ENCODE peak calls at places on chromosomes 7 and 10, in seven cellular contexts. One of them, this sample, is unnamed.

GRCh38 chr7:92835140-92835850 is 1.1 kb downstream of the CDK6 start:
- DNase-seq in endodermal cell: peak
- DNase-seq in CD8-positive, alpha-beta memory T cell: peak
- DNase-seq in dorsolateral prefrontal cortex: no peak
- DNase-seq in psoas muscle: peak
- DNase-seq in DND-41: peak
- DNase-seq in ascending aorta: peak
- DNase-seq in this sample: peak

GRCh38 chr7:35694161-35694783 is 663 bp downstream of the HERPUD2 start:
- DNase-seq in endodermal cell: no peak
- DNase-seq in CD8-positive, alpha-beta memory T cell: no peak
- DNase-seq in dorsolateral prefrontal cortex: peak
- DNase-seq in psoas muscle: no peak
- DNase-seq in DND-41: no peak
- DNase-seq in ascending aorta: peak
- DNase-seq in this sample: peak

GRCh38 chr7:122528879-122529481 is 169.9 kb downstream of the RNF133 start:
- DNase-seq in endodermal cell: no peak
- DNase-seq in CD8-positive, alpha-beta memory T cell: no peak
- DNase-seq in dorsolateral prefrontal cortex: no peak
- DNase-seq in psoas muscle: no peak
- DNase-seq in DND-41: no peak
- DNase-seq in ascending aorta: no peak
- DNase-seq in this sample: peak

GRCh38 chr10:75040576-75040975 is 70.9 kb upstream of the SAMD8 start:
- DNase-seq in endodermal cell: no peak
- DNase-seq in CD8-positive, alpha-beta memory T cell: no peak
- DNase-seq in dorsolateral prefrontal cortex: no peak
- DNase-seq in psoas muscle: no peak
- DNase-seq in DND-41: no peak
- DNase-seq in ascending aorta: no peak
- DNase-seq in this sample: no peak

GRCh38 chr7:28055161-28055544 is 125.4 kb downstream of the JAZF1 start:
- DNase-seq in endodermal cell: no peak
- DNase-seq in CD8-positive, alpha-beta memory T cell: no peak
- DNase-seq in dorsolateral prefrontal cortex: no peak
- DNase-seq in psoas muscle: no peak
- DNase-seq in DND-41: no peak
- DNase-seq in ascending aorta: no peak
- DNase-seq in this sample: no peak

GRCh38 chr10:71436268-71436922 is 39.7 kb downstream of the CDH23 start:
- DNase-seq in endodermal cell: peak
- DNase-seq in CD8-positive, alpha-beta memory T cell: no peak
- DNase-seq in dorsolateral prefrontal cortex: no peak
- DNase-seq in psoas muscle: no peak
- DNase-seq in DND-41: no peak
- DNase-seq in ascending aorta: no peak
- DNase-seq in this sample: no peak

GRCh38 chr7:147803625-147804024 is 786.9 kb upstream of the C7orf33 start:
- DNase-seq in endodermal cell: peak
- DNase-seq in CD8-positive, alpha-beta memory T cell: no peak
- DNase-seq in dorsolateral prefrontal cortex: no peak
- DNase-seq in psoas muscle: no peak
- DNase-seq in DND-41: no peak
- DNase-seq in ascending aorta: no peak
- DNase-seq in this sample: no peak

GRCh38 chr10:117351558-117351957 is 23.7 kb downstream of the PDZD8 start:
- DNase-seq in endodermal cell: no peak
- DNase-seq in CD8-positive, alpha-beta memory T cell: no peak
- DNase-seq in dorsolateral prefrontal cortex: no peak
- DNase-seq in psoas muscle: no peak
- DNase-seq in DND-41: no peak
- DNase-seq in ascending aorta: no peak
- DNase-seq in this sample: no peak

GRCh38 chr10:4780782-4781181 is 45.2 kb upstream of the AKR1E2 start:
- DNase-seq in endodermal cell: no peak
- DNase-seq in CD8-positive, alpha-beta memory T cell: no peak
- DNase-seq in dorsolateral prefrontal cortex: no peak
- DNase-seq in psoas muscle: no peak
- DNase-seq in DND-41: no peak
- DNase-seq in ascending aorta: no peak
- DNase-seq in this sample: no peak

GRCh38 chr10:48608279-48608681 is 3.4 kb upstream of the ARHGAP22 start:
- DNase-seq in endodermal cell: peak
- DNase-seq in CD8-positive, alpha-beta memory T cell: no peak
- DNase-seq in dorsolateral prefrontal cortex: peak
- DNase-seq in psoas muscle: no peak
- DNase-seq in DND-41: peak
- DNase-seq in ascending aorta: no peak
- DNase-seq in this sample: peak

GRCh38 chr7:158955146-158955870 is 99.0 kb downstream of the DYNC2I1 start:
- DNase-seq in endodermal cell: no peak
- DNase-seq in CD8-positive, alpha-beta memory T cell: no peak
- DNase-seq in dorsolateral prefrontal cortex: no peak
- DNase-seq in psoas muscle: no peak
- DNase-seq in DND-41: no peak
- DNase-seq in ascending aorta: no peak
- DNase-seq in this sample: no peak

GRCh38 chr10:124074471-124075109 is 18.8 kb downstream of the CHST15 start:
- DNase-seq in endodermal cell: no peak
- DNase-seq in CD8-positive, alpha-beta memory T cell: no peak
- DNase-seq in dorsolateral prefrontal cortex: no peak
- DNase-seq in psoas muscle: no peak
- DNase-seq in DND-41: peak
- DNase-seq in ascending aorta: no peak
- DNase-seq in this sample: no peak

GRCh38 chr7:150742286-150742968 is 5.2 kb downstream of the GIMAP5 start:
- DNase-seq in endodermal cell: no peak
- DNase-seq in CD8-positive, alpha-beta memory T cell: no peak
- DNase-seq in dorsolateral prefrontal cortex: no peak
- DNase-seq in psoas muscle: no peak
- DNase-seq in DND-41: no peak
- DNase-seq in ascending aorta: no peak
- DNase-seq in this sample: no peak
- H3K27ac ChIP-seq in endodermal cell: no peak
- H3K27ac ChIP-seq in CD8-positive, alpha-beta memory T cell: no peak
- H3K27ac ChIP-seq in dorsolateral prefrontal cortex: no peak
- H3K27ac ChIP-seq in psoas muscle: no peak
- H3K27ac ChIP-seq in DND-41: peak
- H3K27ac ChIP-seq in ascending aorta: no peak
- H3K27ac ChIP-seq in this sample: no peak

GRCh38 chr7:65434307-65434706 is 60.7 kb downstream of the ZNF92 start:
- DNase-seq in endodermal cell: no peak
- DNase-seq in CD8-positive, alpha-beta memory T cell: no peak
- DNase-seq in dorsolateral prefrontal cortex: no peak
- DNase-seq in psoas muscle: no peak
- DNase-seq in DND-41: no peak
- DNase-seq in ascending aorta: no peak
- DNase-seq in this sample: no peak

GRCh38 chr7:65436163-65436562 is 62.5 kb downstream of the ZNF92 start:
- DNase-seq in endodermal cell: no peak
- DNase-seq in CD8-positive, alpha-beta memory T cell: no peak
- DNase-seq in dorsolateral prefrontal cortex: no peak
- DNase-seq in psoas muscle: no peak
- DNase-seq in DND-41: no peak
- DNase-seq in ascending aorta: no peak
- DNase-seq in this sample: no peak

GRCh38 chr7:65441010-65441409 is 67.4 kb downstream of the ZNF92 start:
- DNase-seq in endodermal cell: no peak
- DNase-seq in CD8-positive, alpha-beta memory T cell: no peak
- DNase-seq in dorsolateral prefrontal cortex: no peak
- DNase-seq in psoas muscle: no peak
- DNase-seq in DND-41: no peak
- DNase-seq in ascending aorta: no peak
- DNase-seq in this sample: no peak

GRCh38 chr7:65444211-65444842 is 70.7 kb downstream of the ZNF92 start:
- DNase-seq in endodermal cell: no peak
- DNase-seq in CD8-positive, alpha-beta memory T cell: no peak
- DNase-seq in dorsolateral prefrontal cortex: no peak
- DNase-seq in psoas muscle: no peak
- DNase-seq in DND-41: no peak
- DNase-seq in ascending aorta: no peak
- DNase-seq in this sample: no peak

GRCh38 chr7:65438593-65438992 is 64.9 kb downstream of the ZNF92 start:
- DNase-seq in endodermal cell: no peak
- DNase-seq in CD8-positive, alpha-beta memory T cell: no peak
- DNase-seq in dorsolateral prefrontal cortex: no peak
- DNase-seq in psoas muscle: no peak
- DNase-seq in DND-41: no peak
- DNase-seq in ascending aorta: no peak
- DNase-seq in this sample: peak
- H3K27ac ChIP-seq in endodermal cell: no peak
- H3K27ac ChIP-seq in CD8-positive, alpha-beta memory T cell: no peak
- H3K27ac ChIP-seq in dorsolateral prefrontal cortex: no peak
- H3K27ac ChIP-seq in psoas muscle: no peak
- H3K27ac ChIP-seq in DND-41: no peak
- H3K27ac ChIP-seq in ascending aorta: no peak
- H3K27ac ChIP-seq in this sample: no peak

DNA sequence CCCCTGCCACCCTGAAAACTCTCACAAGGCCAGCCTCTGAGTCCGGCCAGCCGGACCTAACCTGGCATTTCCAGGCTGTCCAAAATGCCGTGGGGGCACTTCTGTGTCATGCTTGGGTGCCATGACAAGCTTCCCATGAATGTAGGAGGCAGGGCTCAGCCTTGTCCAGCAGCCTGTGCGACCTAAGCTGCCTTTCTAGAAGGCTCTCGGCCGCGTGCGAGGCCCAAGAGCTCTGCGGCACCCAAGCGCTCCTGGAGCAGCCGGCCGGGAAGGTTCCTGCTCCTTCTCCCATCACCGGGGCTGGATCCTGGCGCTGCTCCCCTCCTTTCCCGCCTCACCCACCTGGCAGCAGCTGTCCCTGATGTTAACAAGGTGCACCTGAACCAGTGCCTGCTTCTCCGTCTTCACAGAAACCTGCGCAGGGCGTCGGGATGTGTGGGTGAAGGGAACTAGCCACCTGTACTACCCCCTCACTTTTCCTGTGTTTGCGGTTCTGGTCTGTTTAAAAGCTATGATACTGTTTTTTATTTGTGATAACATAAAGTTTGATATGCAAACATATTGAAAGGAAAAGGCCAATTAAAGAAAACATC is 6.1 kb downstream of the GPER1 start:
- DNase-seq in endodermal cell: no peak
- DNase-seq in CD8-positive, alpha-beta memory T cell: no peak
- DNase-seq in dorsolateral prefrontal cortex: no peak
- DNase-seq in psoas muscle: no peak
- DNase-seq in DND-41: no peak
- DNase-seq in ascending aorta: peak
- DNase-seq in this sample: no peak
- H3K27ac ChIP-seq in endodermal cell: no peak
- H3K27ac ChIP-seq in CD8-positive, alpha-beta memory T cell: no peak
- H3K27ac ChIP-seq in dorsolateral prefrontal cortex: no peak
- H3K27ac ChIP-seq in psoas muscle: no peak
- H3K27ac ChIP-seq in DND-41: no peak
- H3K27ac ChIP-seq in ascending aorta: no peak
- H3K27ac ChIP-seq in this sample: no peak

DNA sequence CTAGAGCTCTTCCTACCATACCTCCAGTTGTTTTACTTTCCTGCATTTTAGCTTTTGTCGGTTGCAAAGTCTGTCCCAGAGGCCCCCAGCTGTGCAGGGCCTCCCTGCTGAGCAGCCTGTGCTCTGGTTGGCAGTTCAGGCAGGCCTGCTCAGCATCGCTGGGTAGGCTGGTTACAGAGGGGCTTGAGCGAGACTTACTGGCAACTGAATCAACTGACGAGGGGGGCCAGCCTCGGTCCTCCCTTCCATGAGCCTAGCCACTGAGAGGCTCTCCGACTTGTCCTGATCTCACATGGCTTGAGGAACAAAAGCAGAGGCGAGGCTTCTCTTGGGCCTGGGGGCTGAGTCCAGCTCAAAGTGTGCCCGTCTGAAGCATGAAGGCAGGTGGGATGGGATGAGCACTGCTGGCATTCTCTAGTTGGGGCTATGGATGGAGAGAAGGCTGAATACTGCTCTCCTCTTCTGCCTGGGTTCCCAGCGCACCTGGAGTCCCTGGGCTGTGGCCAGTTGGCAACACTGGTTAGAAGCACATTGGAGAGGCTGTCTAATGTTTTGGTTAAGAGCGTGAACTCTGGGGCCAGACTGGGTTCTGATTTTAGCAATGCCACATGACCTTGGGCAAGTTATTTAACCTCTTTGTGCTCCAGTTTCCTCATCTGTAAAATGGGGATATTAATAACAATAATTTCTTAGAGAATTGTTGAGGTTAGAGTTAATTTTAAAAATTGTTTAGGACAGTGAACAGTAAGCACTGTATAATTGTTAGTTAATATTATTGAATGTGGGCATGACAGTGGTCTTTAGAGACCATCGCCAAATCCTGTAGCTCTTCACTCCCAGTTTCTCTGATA is 6.9 kb upstream of the SFRP5 start:
- DNase-seq in endodermal cell: peak
- DNase-seq in CD8-positive, alpha-beta memory T cell: no peak
- DNase-seq in dorsolateral prefrontal cortex: peak
- DNase-seq in psoas muscle: no peak
- DNase-seq in DND-41: no peak
- DNase-seq in ascending aorta: no peak
- DNase-seq in this sample: no peak
- H3K27ac ChIP-seq in endodermal cell: no peak
- H3K27ac ChIP-seq in CD8-positive, alpha-beta memory T cell: no peak
- H3K27ac ChIP-seq in dorsolateral prefrontal cortex: no peak
- H3K27ac ChIP-seq in psoas muscle: no peak
- H3K27ac ChIP-seq in DND-41: no peak
- H3K27ac ChIP-seq in ascending aorta: no peak
- H3K27ac ChIP-seq in this sample: no peak